ENCODE peak calls at places on chromosomes 11 and 22, in ten cellular contexts. J is fibroblast of mammary gland, U is left ventricle myocardium inferior, I is AG04449, C is mucosa of descending colon, Y is vagina, O is mammary epithelial cell, R is kidney, D is epithelial cell of esophagus, G is stomach. S is an unnamed sample.
A peak's percentile ranks its signal among the peaks of the same experiment; 100 is the strongest.

GRCh38 chr11:85299247-85299646 is 327.9 kb downstream of the DLG2 start:
- DNase-seq in J (peak; percentile 27), U (no peak), I (no peak), C (no peak), Y (no peak), O (no peak), R (no peak), D (no peak), G (no peak), S (no peak)

GRCh38 chr11:69449320-69450063 is 32.0 kb upstream of the LINC01488 start:
- DNase-seq in J (no peak), U (peak; percentile 79), I (no peak), C (peak; percentile 31), Y (no peak), O (no peak), R (peak; percentile 91), D (no peak), G (peak; percentile 69), S (peak; percentile 15)

GRCh38 chr11:15967966-15968365 is 388.4 kb downstream of the SOX6 start:
- DNase-seq in J (peak; percentile 89), U (no peak), I (no peak), C (no peak), Y (no peak), O (peak; percentile 60), R (no peak), D (peak; percentile 75), G (no peak), S (peak; percentile 73)

GRCh38 chr11:74322667-74323066 is 11.2 kb upstream of the P4HA3 start:
- DNase-seq in J (peak; percentile 66), U (peak; percentile 83), I (no peak), C (no peak), Y (no peak), O (no peak), R (no peak), D (no peak), G (no peak), S (peak; percentile 95)

GRCh38 chr22:20437253-20438065 is at the start of gene SCARF2:
- DNase-seq in J (no peak), U (peak; percentile 71), I (no peak), C (peak; percentile 49), Y (no peak), O (no peak), R (peak; percentile 78), D (no peak), G (no peak), S (peak; percentile 55)

GRCh38 chr11:19084661-19085315 is 24.3 kb upstream of the MRGPRX2 start:
- DNase-seq in J (peak; percentile 9), U (no peak), I (no peak), C (no peak), Y (no peak), O (no peak), R (no peak), D (no peak), G (no peak), S (peak; percentile 40)

GRCh38 chr11:87198266-87198881 is 160.6 kb downstream of the TMEM135 start:
- DNase-seq in J (peak; percentile 13), U (no peak), I (no peak), C (no peak), Y (no peak), O (peak; percentile 24), R (no peak), D (peak; percentile 14), G (no peak), S (no peak)

GRCh38 chr22:24601217-24602104 is 1.5 kb upstream of the GGT1 start:
- DNase-seq in J (no peak), U (peak; percentile 69), I (no peak), C (peak; percentile 92), Y (no peak), O (no peak), R (peak; percentile 94), D (no peak), G (peak; percentile 97), S (no peak)

GRCh38 chr11:110777765-110778164 is 65.5 kb upstream of the ARHGAP20 start:
- DNase-seq in J (peak; percentile 83), U (no peak), I (no peak), C (no peak), Y (no peak), O (peak; percentile 48), R (no peak), D (peak; percentile 75), G (peak; percentile 49), S (peak; percentile 66)

GRCh38 chr22:24836282-24836681 is 30.3 kb downstream of the SGSM1 start:
- DNase-seq in J (no peak), U (no peak), I (no peak), C (no peak), Y (no peak), O (no peak), R (no peak), D (no peak), G (no peak), S (no peak)

GRCh38 chr22:17890892-17891291 is 116.6 kb upstream of the BID start:
- DNase-seq in J (peak; percentile 35), U (no peak), I (no peak), C (no peak), Y (no peak), O (no peak), R (no peak), D (no peak), G (no peak), S (no peak)

GRCh38 chr22:17888439-17888838 is 114.2 kb upstream of the BID start:
- DNase-seq in J (no peak), U (no peak), I (no peak), C (no peak), Y (no peak), O (no peak), R (no peak), D (no peak), G (no peak), S (no peak)

GRCh38 chr22:17891427-17892167 is 117.3 kb upstream of the BID start:
- DNase-seq in J (no peak), U (peak; percentile 71), I (no peak), C (peak; percentile 92), Y (no peak), O (no peak), R (no peak), D (no peak), G (no peak), S (no peak)

GRCh38 chr22:17890245-17890671 is 116.0 kb upstream of the BID start:
- DNase-seq in J (no peak), U (no peak), I (no peak), C (peak; percentile 58), Y (no peak), O (peak; percentile 40), R (no peak), D (peak; percentile 58), G (no peak), S (peak; percentile 19)

GRCh38 chr22:17888855-17889254 is 114.6 kb upstream of the BID start:
- DNase-seq in J (no peak), U (no peak), I (no peak), C (no peak), Y (no peak), O (no peak), R (no peak), D (no peak), G (no peak), S (no peak)
- TF ChIP-seq CTCF in J (peak; percentile 1), U (no peak), I (peak; percentile 51), C (no peak), Y (no peak), O (no peak), R (no peak), D (peak; percentile 11), G (no peak), S (peak; percentile 27)

GRCh38 chr11:46238967-46239800 is 38.3 kb upstream of the CREB3L1 start:
- DNase-seq in J (peak; percentile 82), U (peak; percentile 87), I (no peak), C (peak; percentile 91), Y (no peak), O (peak; percentile 75), R (peak; percentile 93), D (peak; percentile 77), G (peak; percentile 85), S (peak; percentile 84)

GRCh38 chr11:46238078-46238966 is 39.1 kb upstream of the CREB3L1 start:
- DNase-seq in J (peak; percentile 65), U (peak; percentile 71), I (no peak), C (peak; percentile 74), Y (no peak), O (peak; percentile 32), R (peak; percentile 91), D (peak; percentile 45), G (peak; percentile 74), S (peak; percentile 82)

GRCh38 chr11:46240861-46241260 is 36.6 kb upstream of the CREB3L1 start:
- DNase-seq in J (peak; percentile 25), U (no peak), I (no peak), C (no peak), Y (no peak), O (no peak), R (no peak), D (peak; percentile 56), G (no peak), S (no peak)

GRCh38 chr11:46240371-46240770 is 37.1 kb upstream of the CREB3L1 start:
- DNase-seq in J (no peak), U (no peak), I (no peak), C (no peak), Y (no peak), O (no peak), R (no peak), D (no peak), G (no peak), S (peak; percentile 37)

DNA sequence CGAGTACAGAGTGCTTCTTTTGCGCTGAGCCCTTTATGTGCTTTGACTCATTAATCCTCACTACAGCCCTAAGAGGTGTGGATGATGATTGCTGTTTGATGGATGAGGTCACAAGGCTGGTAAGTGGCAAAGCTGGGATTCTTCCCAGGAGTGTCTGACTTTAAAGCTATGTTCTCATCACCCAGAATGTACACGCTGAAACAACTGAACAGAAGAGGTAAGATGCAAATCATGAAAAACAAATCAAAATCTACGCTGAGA is 37.7 kb upstream of the CREB3L1 start:
- DNase-seq in J (peak; percentile 76), U (no peak), I (no peak), C (no peak), Y (no peak), O (no peak), R (no peak), D (peak; percentile 90), G (no peak), S (peak; percentile 45)
- H3K4me3 ChIP-seq in J (no peak overlapping the region), U (no peak overlapping the region), I (no peak overlapping the region), C (no peak overlapping the region), Y (no peak overlapping the region), O (no peak overlapping the region), R (no peak overlapping the region), D (no peak overlapping the region), G (no peak overlapping the region), S (peak overlapping the region; percentile 51)

DNA sequence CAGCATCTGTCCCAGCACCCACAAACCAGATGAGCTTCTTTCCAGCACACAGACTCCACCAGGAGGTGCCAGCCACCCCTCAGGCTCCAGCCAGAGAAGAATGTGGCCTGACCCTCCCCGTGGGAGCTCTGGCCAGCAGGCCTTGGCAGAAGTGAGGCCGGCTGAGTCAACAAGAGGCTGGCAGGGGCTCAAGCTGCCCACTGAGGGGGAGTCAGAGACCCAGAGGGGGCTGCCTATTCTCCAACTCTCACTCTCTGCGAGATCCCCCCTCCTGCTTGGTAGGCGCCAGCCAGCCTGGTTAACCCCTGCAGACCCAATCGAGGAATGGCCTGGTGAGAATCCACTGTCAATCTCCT is 10.6 kb upstream of the CDC42EP1 start:
- DNase-seq in J (peak; percentile 48), U (no peak), I (no peak), C (no peak), Y (no peak), O (no peak), R (peak; percentile 87), D (no peak), G (peak; percentile 90), S (peak; percentile 73)
- TF ChIP-seq CTCF in J (peak; percentile 31), U (peak; percentile 39), I (peak; percentile 52), C (no peak), Y (no peak), O (no peak), R (no peak), D (no peak), G (peak; percentile 16), S (peak; percentile 61)

GRCh38 chr11:407651-408080 is 7.1 kb downstream of the SIGIRR start:
- DNase-seq in J (no peak), U (no peak), I (no peak), C (no peak), Y (no peak), O (no peak), R (no peak), D (no peak), G (no peak), S (no peak)
- H3K4me3 ChIP-seq in J (no peak overlapping the region), U (peak overlapping the region; percentile 81), I (no peak overlapping the region), C (no peak overlapping the region), Y (no peak overlapping the region), O (no peak overlapping the region), R (no peak overlapping the region), D (no peak overlapping the region), G (peak overlapping the region; percentile 25), S (no peak overlapping the region)

S was measured in fibroblast of the aortic adventitia.